ENCODE peak calls at places on chromosomes 11 and 22, in four cellular contexts. P is K562, H is HepG2, M is GM12878. N is an unnamed sample.

GRCh38 chr22:38165929-38166593 is 15.6 kb downstream of the PLA2G6 start:
- DNase-seq in P (no peak), H (no peak), M (no peak), N (no peak)

GRCh38 chr11:1307163-1307870 is 2.1 kb downstream of the TOLLIP start:
- DNase-seq in P (no peak), H (no peak), M (no peak), N (no peak)

GRCh38 chr11:44936951-44937543 is 13.6 kb downstream of the TP53I11 start:
- DNase-seq in P (no peak), H (no peak), M (no peak), N (no peak)

GRCh38 chr11:102449651-102450570 is 2.7 kb downstream of the TMEM123 start:
- DNase-seq in P (no peak), H (peak; percentile 53), M (no peak), N (no peak)

GRCh38 chr11:14905104-14906033 is 13.3 kb upstream of the CYP2R1 start:
- DNase-seq in P (no peak), H (no peak), M (no peak), N (no peak)

GRCh38 chr22:49569286-49570031 is 258.2 kb downstream of the BRD1 start:
- DNase-seq in P (no peak), H (no peak), M (no peak), N (no peak)

GRCh38 chr11:129278586-129279319 is 86.6 kb upstream of the ARHGAP32 start:
- DNase-seq in P (no peak), H (no peak), M (no peak), N (peak; percentile 49)

GRCh38 chr11:1899100-1899499 is 7.4 kb upstream of the PRR33 start:
- DNase-seq in P (no peak), H (no peak), M (no peak), N (no peak)

GRCh38 chr22:32531955-32532818 is 57.6 kb downstream of the FBXO7 start:
- DNase-seq in P (peak; percentile 77), H (peak; percentile 87), M (no peak), N (no peak)

GRCh38 chr11:131928992-131929391 is 558.6 kb downstream of the NTM start:
- DNase-seq in P (no peak), H (no peak), M (no peak), N (no peak)

GRCh38 chr11:57644748-57645715 is 4.7 kb downstream of the YPEL4 start:
- DNase-seq in P (peak; percentile 83), H (peak; percentile 69), M (no peak), N (peak; percentile 78)

GRCh38 chr11:88122956-88123355 is 52.3 kb downstream of the RAB38 start:
- DNase-seq in P (no peak), H (no peak), M (no peak), N (no peak)

GRCh38 chr11:87063982-87064381 is 26.2 kb downstream of the TMEM135 start:
- DNase-seq in P (no peak), H (no peak), M (no peak), N (no peak)

GRCh38 chr22:45612451-45612901 is 59.2 kb upstream of the ATXN10 start:
- DNase-seq in P (no peak), H (no peak), M (no peak), N (no peak)

GRCh38 chr22:39520874-39521857 is 804 bp downstream of the ATF4 start:
- DNase-seq in P (peak; percentile 71), H (no peak), M (no peak), N (peak; percentile 58)

GRCh38 chr22:29073618-29074275 is 912 bp downstream of the KREMEN1 start:
- DNase-seq in P (peak; percentile 46), H (peak; percentile 54), M (no peak), N (no peak)

GRCh38 chr11:47593934-47594855 is at the start of gene C1QTNF4:
- DNase-seq in P (no peak), H (no peak), M (no peak), N (peak; percentile 31)

DNA sequence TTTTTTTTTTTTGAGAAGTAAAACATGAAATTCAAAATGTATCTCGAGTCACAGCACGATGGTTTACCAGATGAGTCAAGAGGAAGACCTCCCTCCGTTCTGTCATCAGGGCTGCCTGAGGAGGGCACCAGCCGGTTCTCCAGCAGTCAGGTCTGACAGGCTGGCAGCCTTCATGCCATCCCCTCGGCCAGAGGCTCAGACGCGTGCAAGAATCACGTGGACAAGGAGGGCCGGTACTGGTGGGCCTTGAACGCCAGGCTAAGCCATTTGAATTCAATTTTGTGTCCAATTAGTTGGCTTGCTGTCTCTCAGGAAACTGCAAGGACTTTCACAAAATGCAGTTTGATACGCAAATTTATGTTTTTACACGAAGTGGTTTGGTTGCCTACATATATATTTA is 1412.1 kb downstream of the BRD1 start:
- DNase-seq in P (no peak), H (no peak), M (no peak), N (no peak)
- TF ChIP-seq FOXK2 in P (no peak), H (no peak), M (no peak), N (no peak)

GRCh38 chr22:26548303-26548702 is 36.0 kb upstream of the TFIP11 start:
- DNase-seq in P (no peak), H (no peak), M (no peak), N (no peak)

GRCh38 chr22:26548984-26549383 is 36.7 kb upstream of the TFIP11 start:
- DNase-seq in P (no peak), H (no peak), M (no peak), N (no peak)

GRCh38 chr22:26546282-26546681 is 34.0 kb upstream of the TFIP11 start:
- DNase-seq in P (no peak), H (no peak), M (no peak), N (no peak)

GRCh38 chr22:26547837-26548236 is 35.6 kb upstream of the TFIP11 start:
- DNase-seq in P (no peak), H (no peak), M (no peak), N (no peak)

DNA sequence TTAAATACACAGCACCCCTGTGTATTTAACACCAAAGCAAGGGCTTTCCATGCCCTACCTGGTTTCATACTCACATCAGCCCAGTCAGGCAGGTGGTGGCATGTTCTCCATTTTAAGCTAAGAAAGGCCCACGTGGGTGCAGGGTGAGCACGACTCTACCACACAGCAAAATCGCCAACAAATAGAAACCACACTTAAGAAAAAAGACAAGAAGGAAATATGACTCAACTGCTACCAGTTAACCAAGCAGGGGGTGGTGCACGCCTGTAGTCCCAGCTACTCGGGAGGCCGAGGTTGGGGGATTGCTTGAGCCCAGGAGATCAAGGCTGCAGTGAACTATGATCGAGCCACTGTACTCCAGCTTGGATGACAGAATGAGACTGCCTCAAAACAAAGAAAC is 35.2 kb upstream of the TFIP11 start:
- DNase-seq in P (no peak), H (no peak), M (no peak), N (no peak)
- TF ChIP-seq FOXK2 in P (no peak), H (no peak), M (no peak), N (no peak)

DNA sequence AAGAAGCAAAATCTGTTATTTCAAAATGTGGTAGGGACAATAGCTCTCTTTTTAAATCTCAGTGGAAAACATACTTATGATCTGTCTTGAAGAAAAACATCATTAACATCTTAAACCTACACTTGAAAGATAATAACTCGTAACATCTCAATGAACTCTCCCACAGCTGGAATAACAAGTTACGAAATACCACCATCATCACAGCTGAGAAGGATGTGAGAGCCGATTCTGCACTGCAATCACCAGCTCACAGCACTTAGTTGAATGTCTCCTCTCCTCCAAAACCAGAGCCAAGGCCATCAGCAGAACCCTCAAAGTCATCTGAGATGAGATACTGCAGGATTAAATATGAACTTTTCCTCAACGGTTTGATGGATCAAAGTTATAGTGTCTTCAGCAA is 124.3 kb downstream of the ARHGAP20 start:
- DNase-seq in P (no peak), H (no peak), M (no peak), N (no peak)
- TF ChIP-seq FOXK2 in P (no peak), H (no peak), M (no peak), N (no peak)

GRCh38 chr11:120197254-120197891 is 13.5 kb upstream of the OAF start:
- DNase-seq in P (no peak), H (peak; percentile 66), M (no peak), N (peak; percentile 78)
- TF ChIP-seq FOXK2 in P (no peak), H (no peak), M (no peak), N (no peak)

GRCh38 chr22:50599816-50600454 is 658 bp upstream of the MAPK8IP2 start:
- DNase-seq in P (peak; percentile 84), H (peak; percentile 9), M (no peak), N (peak; percentile 74)
- TF ChIP-seq FOXK2 in P (no peak), H (no peak), M (no peak), N (no peak)

GRCh38 chr11:72673943-72674828 is at the start of gene PDE2A:
- DNase-seq in P (no peak), H (no peak), M (no peak), N (no peak)
- TF ChIP-seq FOXK2 in P (no peak), H (no peak), M (no peak), N (no peak)